ENCODE peak calls at places on chromosome X, in four cellular contexts. P, C, T and E are unnamed samples.

GRCh38 chrX:134338527-134338926 is 101.5 kb downstream of the CCDC160 start:
- DNase-seq in C (no peak), T (no peak), P (no peak), E (no peak)

GRCh38 chrX:24423960-24424359 is 41.1 kb upstream of the PDK3 start:
- DNase-seq in T (no peak), P (peak; percentile 11), C (no peak), E (no peak)

GRCh38 chrX:30190426-30190825 is 24.9 kb upstream of the MAGEB2 start:
- DNase-seq in P (no peak), T (no peak), C (no peak), E (no peak)

GRCh38 chrX:115690554-115691216 is 129.7 kb downstream of the PLS3 start:
- DNase-seq in C (peak; percentile 7), T (peak; percentile 59), P (peak; percentile 19), E (peak; percentile 13)

GRCh38 chrX:121356139-121356849 is 308.9 kb downstream of the GLUD2 start:
- DNase-seq in P (no peak), T (peak; percentile 80), C (no peak), E (no peak)

GRCh38 chrX:46279214-46279924 is 265.9 kb downstream of the ZNF674 start:
- DNase-seq in T (no peak), C (no peak), P (no peak), E (no peak)

GRCh38 chrX:97909245-97909644 is 1025.5 kb downstream of the RPA4 start:
- DNase-seq in T (no peak), C (no peak), P (no peak), E (peak; percentile 2)

GRCh38 chrX:723781-724180 is 93.2 kb downstream of the SHOX start:
- DNase-seq in T (no peak), P (no peak), C (no peak), E (no peak)

GRCh38 chrX:9515973-9516538 is 51.2 kb downstream of the TBL1X start:
- DNase-seq in T (peak; percentile 88), C (no peak), P (no peak), E (no peak)

GRCh38 chrX:23782863-23783568 is at the start of gene SAT1:
- DNase-seq in C (peak; percentile 54), P (peak; percentile 88), T (peak; percentile 97), E (peak; percentile 63)

GRCh38 chrX:2172359-2172758 is 328.4 kb downstream of the DHRSX start:
- DNase-seq in T (no peak), P (no peak), C (no peak), E (no peak)

GRCh38 chrX:42673411-42673810 is 104.6 kb downstream of the PPP1R2C start:
- DNase-seq in P (no peak), C (no peak), T (no peak), E (no peak)

GRCh38 chrX:68693481-68694410 is 46.3 kb downstream of the STARD8 start:
- DNase-seq in P (no peak), T (peak; percentile 87), C (no peak), E (no peak)
- TF ChIP-seq POLR2A in P (no peak), T (peak; percentile 85), C (no peak), E (no peak)

DNA sequence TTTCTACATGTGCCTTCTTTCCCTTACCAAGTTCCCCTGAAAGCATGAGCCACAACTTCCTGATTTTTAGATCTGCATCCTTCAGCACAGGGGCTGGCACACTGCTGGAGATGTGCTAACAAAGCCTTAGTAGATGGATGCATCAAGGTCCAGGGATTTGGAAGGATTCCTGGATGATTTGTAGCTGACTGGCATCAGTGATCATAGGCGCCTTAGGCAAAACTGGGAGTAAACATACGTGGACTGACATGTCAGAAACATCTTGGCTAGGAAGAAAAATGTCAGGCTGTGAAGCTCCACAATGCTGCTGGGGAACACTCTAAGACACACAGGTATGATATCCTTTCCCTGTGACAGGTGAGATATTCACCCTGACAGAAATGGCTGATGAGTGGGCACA is 156.4 kb downstream of the AMELX start:
- DNase-seq in P (no peak), T (no peak), C (no peak), E (no peak)
- TF ChIP-seq POLR2AphosphoS5 in P (no peak), T (no peak), C (no peak), E (no peak)

GRCh38 chrX:39690541-39691415 is 407.0 kb downstream of the BCOR start:
- DNase-seq in T (no peak), P (no peak), C (no peak), E (no peak)
- TF ChIP-seq TAF1 in T (no peak), P (no peak), C (no peak), E (no peak)

GRCh38 chrX:107715331-107716044 is 60.1 kb downstream of the TSC22D3 start:
- DNase-seq in C (no peak), P (no peak), T (no peak), E (no peak)
- TF ChIP-seq POLR2A in C (peak; percentile 17), P (no peak), T (no peak), E (no peak)

DNA sequence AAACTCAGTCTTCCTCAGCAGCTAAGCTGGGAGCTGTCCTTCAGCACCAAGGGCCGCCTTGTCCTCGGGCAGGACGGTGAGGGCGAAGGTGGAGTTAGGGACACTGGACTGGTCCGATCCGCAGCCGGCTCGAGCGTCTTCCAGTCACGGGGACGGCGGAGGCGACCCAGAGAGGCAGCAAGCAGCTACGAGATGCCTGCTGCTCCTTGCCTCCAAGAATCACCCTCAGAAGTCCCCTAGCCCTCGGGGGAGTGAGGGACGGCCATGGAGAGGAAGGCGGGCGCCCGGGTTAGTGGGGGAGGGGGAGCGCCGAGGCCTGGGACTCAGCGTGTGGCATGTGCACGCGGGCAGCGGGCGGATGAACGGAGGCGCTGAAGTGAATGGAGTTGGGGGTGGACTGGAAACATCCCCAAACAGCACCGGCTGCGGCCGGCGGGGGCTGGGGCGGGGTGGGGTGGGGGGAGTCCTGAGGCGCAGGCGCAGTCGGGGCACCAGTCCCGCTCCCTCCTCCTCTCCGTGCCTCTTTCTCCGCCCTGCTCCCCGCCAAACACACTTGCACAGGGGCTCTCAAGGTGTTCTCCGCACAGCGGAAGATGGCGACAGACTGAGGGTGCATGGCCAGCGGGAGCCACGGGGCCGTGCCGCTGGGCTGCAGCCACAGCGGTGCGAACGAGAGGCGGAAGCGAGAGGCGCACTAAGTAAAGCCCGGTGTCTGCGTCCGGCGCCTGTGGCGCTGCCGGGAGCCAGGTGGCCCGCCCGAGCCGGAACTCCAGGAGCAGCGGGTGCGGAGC is at the start of gene NALF2:
- DNase-seq in C (no peak), P (peak; percentile 59), T (peak; percentile 24), E (no peak)
- TF ChIP-seq POLR2AphosphoS5 in C (no peak), P (peak; percentile 57), T (no peak), E (no peak)

GRCh38 chrX:118983513-118983912 is 9.1 kb downstream of the LONRF3 start:
- DNase-seq in P (no peak), C (no peak), T (no peak), E (no peak)
- TF ChIP-seq TAF1 in P (no peak), C (no peak), T (no peak), E (no peak)

DNA sequence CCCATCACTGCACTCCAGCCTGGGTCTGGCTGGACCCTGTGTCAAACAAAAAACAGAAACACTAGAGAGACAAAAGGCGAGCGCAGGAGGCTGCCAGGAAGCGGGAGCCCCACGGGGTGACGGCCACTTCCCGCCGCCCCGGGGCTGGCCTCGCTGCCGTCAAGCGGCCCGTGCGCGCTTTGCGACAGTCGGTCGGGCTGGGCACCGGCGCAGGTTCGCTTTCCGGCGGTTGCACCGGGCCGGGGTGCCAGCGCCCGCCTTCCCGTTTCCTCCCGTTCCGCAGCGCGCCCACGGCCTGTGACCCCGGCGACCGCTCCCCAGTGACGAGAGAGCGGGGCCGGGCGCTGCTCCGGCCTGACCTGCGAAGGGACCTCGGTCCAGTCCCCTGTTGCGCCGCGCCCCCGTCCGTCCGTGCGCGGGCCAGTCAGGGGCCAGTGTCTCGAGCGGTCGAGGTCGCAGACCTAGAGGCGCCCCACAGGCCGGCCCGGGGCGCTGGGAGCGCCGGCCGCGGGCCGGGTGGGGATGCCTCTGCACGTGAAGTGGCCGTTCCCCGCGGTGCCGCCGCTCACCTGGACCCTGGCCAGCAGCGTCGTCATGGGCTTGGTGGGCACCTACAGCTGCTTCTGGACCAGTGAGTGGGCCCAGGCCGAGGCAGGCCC is at the start of gene TAFAZZIN:
- DNase-seq in T (peak; percentile 82), P (peak; percentile 21), C (peak; percentile 81), E (peak; percentile 84)
- TF ChIP-seq POLR2A in T (peak; percentile 88), P (peak; percentile 78), C (peak; percentile 83), E (peak; percentile 74)

GRCh38 chrX:153778151-153778551 is 2.7 kb upstream of the SRPK3 start:
- DNase-seq in C (no peak), P (no peak), T (no peak), E (no peak)

GRCh38 chrX:153775631-153776595 is 4.9 kb upstream of the SRPK3 start:
- DNase-seq in C (no peak), P (no peak), T (peak; percentile 76), E (no peak)

GRCh38 chrX:153777261-153778090 is 3.4 kb upstream of the SRPK3 start:
- DNase-seq in P (no peak), T (no peak), C (no peak), E (no peak)

GRCh38 chrX:153775293-153775595 is 5.6 kb upstream of the SRPK3 start:
- DNase-seq in T (no peak), C (no peak), P (no peak), E (no peak)

GRCh38 chrX:153776611-153777045 is 4.2 kb upstream of the SRPK3 start:
- DNase-seq in T (peak; percentile 75), P (no peak), C (no peak), E (no peak)
- TF ChIP-seq POLR2AphosphoS5 in T (no peak), P (no peak), C (no peak), E (no peak)

DNA sequence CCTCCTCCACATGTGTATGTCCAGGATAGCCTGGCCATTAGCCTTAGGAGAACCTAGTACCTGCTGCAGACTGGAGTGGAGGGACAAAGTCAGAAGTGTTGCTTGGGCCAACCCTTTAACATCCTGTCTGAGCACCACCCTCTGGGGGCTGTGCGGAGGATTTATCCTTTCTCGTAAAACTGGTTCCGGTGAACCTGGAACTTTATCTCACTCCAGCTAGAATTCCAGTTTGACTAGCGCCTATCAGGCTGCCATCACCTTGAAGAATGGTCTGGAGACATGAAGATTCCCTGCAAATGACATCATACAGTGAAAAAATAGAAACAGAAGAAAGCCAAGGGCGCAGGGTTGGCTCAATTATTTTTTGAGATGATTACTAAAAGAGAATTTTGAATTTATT is 4.0 kb downstream of the TCEAL8 start:
- DNase-seq in C (no peak), P (no peak), T (peak; percentile 79), E (no peak)
- TF ChIP-seq TAF1 in C (no peak), P (no peak), T (no peak), E (no peak)